ENCODE peak calls at places on chromosomes 3 and 15, in nine cellular contexts. T is CD8-positive, alpha-beta memory T cell; O is KG1; G is HCEC 1CT; Y is SJSA1; W is left ventricle myocardium inferior; E is fibroblast of villous mesenchyme; S is Panc1; Z is Calu3. U is an unnamed sample.

GRCh38 chr15:77426871-77427270 is 6.2 kb downstream of the HMG20A start:
- DNase-seq in T (no peak), O (no peak), G (no peak), Y (no peak), W (no peak), E (no peak), S (no peak), Z (no peak), U (no peak)

GRCh38 chr3:37892917-37893595 is 31.4 kb downstream of the CTDSPL start:
- DNase-seq in T (no peak), O (no peak), G (peak), Y (no peak), W (peak), E (peak), S (no peak), Z (peak), U (peak)

GRCh38 chr3:50525191-50525590 is 21.8 kb upstream of the CACNA2D2 start:
- DNase-seq in T (no peak), O (no peak), G (no peak), Y (no peak), W (no peak), E (no peak), S (no peak), Z (no peak), U (no peak)

GRCh38 chr15:31893770-31894169 is 136.5 kb upstream of the CHRNA7 start:
- DNase-seq in T (no peak), O (no peak), G (no peak), Y (no peak), W (no peak), E (no peak), S (no peak), Z (no peak), U (no peak)

GRCh38 chr3:108100906-108101305 is 10.1 kb upstream of the CD47 start:
- DNase-seq in T (no peak), O (no peak), G (no peak), Y (no peak), W (no peak), E (no peak), S (no peak), Z (peak), U (no peak)

GRCh38 chr15:79364571-79365240 is 53.8 kb downstream of the TMED3 start:
- DNase-seq in T (no peak), O (no peak), G (no peak), Y (no peak), W (no peak), E (no peak), S (no peak), Z (no peak), U (no peak)

GRCh38 chr3:81765425-81765824 is 4.0 kb upstream of the GBE1 start:
- DNase-seq in T (no peak), O (no peak), G (no peak), Y (no peak), W (no peak), E (no peak), S (no peak), Z (no peak), U (no peak)

GRCh38 chr3:170081079-170081741 is 43.4 kb downstream of the GPR160 start:
- DNase-seq in T (no peak), O (no peak), G (peak), Y (no peak), W (no peak), E (peak), S (no peak), Z (no peak), U (no peak)

U was measured in DMS53.